ENCODE peak calls at places on chromosomes 4 and X, in five cellular contexts. G is body of pancreas; L is esophagus muscularis mucosa; W is CD8-positive, alpha-beta T cell; E is tibial artery. B is an unnamed sample. For H3K4me1, the result is how much of the 10 kb centered on the place peaks cover.

GRCh38 chrX:30023451-30023850 is 191.9 kb upstream of the MAGEB2 start:
- DNase-seq in L (no peak), W (no peak), G (no peak), E (no peak), B (no peak)

GRCh38 chr4:75678965-75679364 is 5.8 kb upstream of the G3BP2 start:
- DNase-seq in W (no peak), G (no peak), L (no peak), E (no peak), B (no peak)

GRCh38 chr4:48698029-48698901 is 81.8 kb downstream of the FRYL start:
- DNase-seq in E (peak), L (no peak), W (no peak), G (peak), B (peak)

GRCh38 chr4:74997942-74998341 is 65.0 kb downstream of the PARM1 start:
- DNase-seq in W (no peak), L (peak), E (no peak), G (no peak), B (no peak)

GRCh38 chr4:15654556-15655222 is 468 bp downstream of the FBXL5 start:
- DNase-seq in W (peak), G (peak), E (peak), L (no peak), B (peak)

GRCh38 chr4:71872767-71873422 is 89.0 kb upstream of the GC start:
- DNase-seq in W (no peak), E (no peak), L (no peak), G (no peak), B (no peak)

GRCh38 chr4:99783940-99784339 is 32.7 kb upstream of the DAPP1 start:
- DNase-seq in G (no peak), W (no peak), E (no peak), L (no peak), B (no peak)

GRCh38 chr4:4420421-4420820 is 33.5 kb downstream of the NSG1 start:
- DNase-seq in G (no peak), L (no peak), W (no peak), E (peak), B (no peak)

GRCh38 chrX:11189097-11189496 is 78.0 kb downstream of the HCCS start:
- DNase-seq in E (no peak), W (no peak), G (no peak), L (no peak), B (no peak)

GRCh38 chr4:190020790-190021717 is 6.0 kb downstream of the FRG2 start:
- DNase-seq in G (peak), L (no peak), E (no peak), W (no peak), B (no peak)

GRCh38 chr4:83546796-83547195 is 10.9 kb downstream of the GPAT3 start:
- DNase-seq in W (no peak), G (no peak), L (no peak), E (no peak), B (no peak)

GRCh38 chrX:40952855-40953254 is 132.4 kb upstream of the USP9X start:
- DNase-seq in E (no peak), G (no peak), L (no peak), W (no peak), B (no peak)

GRCh38 chrX:50920132-50920531 is 9.6 kb downstream of the BMP15 start:
- DNase-seq in E (no peak), L (no peak), W (no peak), G (no peak), B (no peak)

GRCh38 chr4:110498420-110498819 is 22.5 kb downstream of the ENPEP start:
- DNase-seq in E (no peak), W (no peak), L (no peak), G (no peak), B (no peak)

GRCh38 chr4:1291996-1292702 is 2.5 kb downstream of the MAEA start:
- DNase-seq in G (no peak), W (no peak), L (no peak), E (no peak), B (no peak)

GRCh38 chr4:149980125-149980682 is 98.0 kb upstream of the DCLK2 start:
- DNase-seq in E (no peak), W (no peak), L (no peak), G (no peak), B (no peak)

GRCh38 chrX:57367649-57368048 is 81.1 kb downstream of the FAAH2 start:
- DNase-seq in E (no peak), G (no peak), W (no peak), L (no peak), B (no peak)

GRCh38 chr4:20217951-20218350 is 33.8 kb upstream of the SLIT2 start:
- DNase-seq in W (no peak), E (no peak), G (no peak), L (no peak), B (no peak)

GRCh38 chrX:155747520-155747919 is 133.6 kb upstream of the VAMP7 start:
- DNase-seq in W (no peak), E (peak), G (peak), L (no peak), B (no peak)

GRCh38 chrX:121579016-121579760 is 531.8 kb downstream of the GLUD2 start:
- DNase-seq in L (no peak), G (peak), W (no peak), E (no peak), B (no peak)

GRCh38 chr4:118683513-118683912 is 1.7 kb upstream of the METTL14 start:
- DNase-seq in L (no peak), G (no peak), W (no peak), E (no peak), B (no peak)

GRCh38 chr4:183436417-183436816 is 8.0 kb upstream of the CDKN2AIP start:
- DNase-seq in G (no peak), E (no peak), W (no peak), L (no peak), B (no peak)

GRCh38 chrX:33831211-33831610 is 300.9 kb downstream of the FAM47A start:
- DNase-seq in E (no peak), W (no peak), G (no peak), L (no peak), B (no peak)

GRCh38 chr4:25873632-25874129 is 10.9 kb upstream of the SEL1L3 start:
- DNase-seq in E (no peak), W (no peak), G (no peak), L (no peak), B (no peak)

GRCh38 chr4:97072666-97073065 is 1070.6 kb downstream of the STPG2 start:
- DNase-seq in L (no peak), E (no peak), W (no peak), G (no peak), B (no peak)

GRCh38 chrX:68758671-68759070 is 70.2 kb upstream of the EFNB1 start:
- DNase-seq in G (no peak), E (no peak), L (no peak), W (no peak), B (peak)

GRCh38 chr4:159358226-159358625 is 255.3 kb downstream of the RAPGEF2 start:
- DNase-seq in L (no peak), W (no peak), E (no peak), G (no peak), B (no peak)

GRCh38 chr4:100977746-100978397 is 369.5 kb downstream of the PPP3CA start:
- DNase-seq in G (no peak), L (no peak), E (no peak), W (no peak), B (no peak)

GRCh38 chrX:107673933-107674479 is 45.7 kb downstream of the PRPS1 start:
- DNase-seq in L (peak), W (peak), E (peak), G (peak), B (peak)

GRCh38 chr4:41064953-41065352 is 149.4 kb downstream of the APBB2 start:
- DNase-seq in L (no peak), E (no peak), G (no peak), W (no peak), B (no peak)
- H3K4me1 ChIP-seq in L (under half), E (under half), G (under half), W (under half), B (under half)

GRCh38 chrX:48071064-48071985 is at the start of gene ZNF630:
- DNase-seq in G (peak), W (peak), E (peak), L (peak), B (peak)
- H3K27ac ChIP-seq in G (peak), W (peak), E (peak), L (peak), B (peak)

DNA sequence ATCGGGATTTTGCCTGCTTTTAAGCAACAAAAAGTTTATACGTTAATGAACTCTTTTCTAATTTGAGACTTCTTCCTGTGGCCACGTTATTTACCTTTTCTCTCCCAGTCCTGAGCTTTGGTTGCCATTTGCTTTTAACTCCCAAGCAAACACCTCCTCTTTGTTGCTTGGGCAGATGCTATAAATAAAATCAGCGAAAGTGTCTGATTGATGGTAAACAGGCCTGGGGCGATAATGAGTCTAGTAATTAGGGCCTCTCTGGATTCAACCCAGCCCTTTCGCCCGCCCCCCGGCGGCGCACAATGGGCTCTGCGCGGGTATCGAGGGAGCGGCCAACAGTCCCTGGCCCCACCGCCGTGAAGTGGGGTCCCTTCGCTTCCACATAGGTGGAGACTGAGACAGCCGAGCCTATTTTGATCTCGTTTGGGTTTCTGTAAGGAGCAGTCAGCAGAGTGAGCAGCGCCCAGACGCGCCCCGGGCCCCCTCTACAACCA is 791 bp downstream of the CLGN start:
- DNase-seq in L (no peak), E (no peak), W (no peak), G (no peak), B (no peak)
- TF ChIP-seq CTCF in L (no peak), E (no peak), W (no peak), G (no peak), B (no peak)

DNA sequence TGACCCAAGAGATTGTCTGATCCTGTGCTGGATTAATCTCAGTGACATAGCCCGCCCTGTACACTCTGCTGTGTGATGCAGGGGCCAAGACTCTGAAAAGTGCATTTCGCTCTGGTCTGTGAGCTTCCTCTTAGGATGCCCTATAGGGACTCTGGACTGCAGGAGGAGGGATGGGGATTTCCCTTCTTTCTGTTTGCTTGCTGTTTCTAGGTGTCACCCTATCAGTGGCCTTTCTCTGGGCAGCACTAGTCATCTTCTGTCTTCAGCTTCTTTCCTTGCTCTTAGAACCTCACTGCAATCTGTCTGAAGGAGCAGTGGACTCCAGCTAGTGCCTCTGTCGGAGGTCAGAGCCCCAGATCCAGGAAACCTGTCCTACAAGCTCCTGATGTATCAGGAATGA is 34.5 kb upstream of the SCRG1 start:
- DNase-seq in G (no peak), E (no peak), W (no peak), L (no peak), B (no peak)
- H3K4me1 ChIP-seq in G (under half), E (under half), W (under half), L (under half), B (under half)

DNA sequence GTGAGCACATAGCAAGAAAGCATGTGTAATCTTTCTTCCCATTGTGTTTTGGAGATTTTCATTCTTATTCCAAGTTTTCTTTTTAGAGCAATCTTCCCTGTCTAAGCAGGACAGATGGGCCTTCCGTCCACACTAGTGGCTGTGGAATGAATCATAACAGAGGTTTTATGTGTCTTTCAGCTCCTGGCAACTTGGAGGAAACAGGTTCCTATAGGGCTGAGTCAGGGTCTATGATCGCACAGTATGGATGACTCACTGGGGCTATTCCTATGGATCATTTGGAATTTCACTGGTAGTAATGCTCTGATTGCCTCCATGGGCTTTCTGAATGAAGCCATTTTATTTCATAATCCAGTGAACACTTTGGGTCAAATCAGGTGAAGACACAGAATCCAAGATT is 51.8 kb upstream of the CBLL2 start:
- DNase-seq in E (no peak), G (no peak), L (no peak), W (no peak), B (no peak)
- H3K27ac ChIP-seq in E (no peak), G (no peak), L (no peak), W (no peak), B (no peak)

DNA sequence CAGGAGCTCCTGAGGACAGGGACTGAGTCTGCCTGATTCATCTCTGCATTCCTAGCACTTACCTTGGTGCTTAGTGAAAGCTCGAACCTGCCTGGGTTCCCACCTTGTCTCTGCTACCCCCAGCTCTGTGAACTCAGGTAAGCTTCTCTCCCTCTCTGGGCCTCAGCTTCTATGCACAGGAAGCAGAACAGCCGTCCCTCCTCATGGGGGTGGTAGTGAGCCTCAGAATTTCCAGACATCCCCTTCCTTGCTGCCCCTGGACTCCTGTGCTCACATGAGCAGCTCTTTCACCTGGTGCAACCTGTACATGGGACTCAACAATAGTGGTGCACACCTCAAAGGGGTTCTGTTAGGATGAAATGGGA is 50.8 kb downstream of the HTRA3 start:
- DNase-seq in L (no peak), E (no peak), W (no peak), G (no peak), B (peak)
- TF ChIP-seq CTCF in L (peak), E (no peak), W (no peak), G (no peak), B (no peak)

GRCh38 chr4:147815741-147816140 is 83.9 kb downstream of the ARHGAP10 start:
- DNase-seq in L (no peak), E (no peak), W (no peak), G (no peak), B (no peak)
- H3K4me1 ChIP-seq in L (half or more), E (under half), W (under half), G (under half), B (under half)

DNA sequence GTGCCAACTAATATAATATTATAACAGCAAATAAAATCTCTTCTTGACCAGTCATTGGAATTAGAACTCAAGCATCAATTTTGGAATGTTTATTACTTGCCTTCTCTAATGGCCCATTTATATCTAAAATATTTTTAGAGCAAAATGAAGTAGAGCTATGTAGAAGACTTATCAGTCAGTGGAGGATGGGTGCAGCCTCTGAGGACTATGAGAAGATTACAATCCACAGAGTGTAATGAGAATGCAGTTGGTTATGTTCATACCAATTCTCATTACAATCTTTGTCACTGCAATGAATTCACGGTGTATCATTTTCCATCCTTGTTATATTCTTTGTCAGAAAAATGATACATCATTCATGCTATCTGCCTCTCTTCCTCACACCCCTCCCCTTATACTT is 878.1 kb downstream of the CENPC start:
- DNase-seq in G (no peak), W (no peak), L (no peak), E (no peak), B (no peak)
- H3K27ac ChIP-seq in G (no peak), W (no peak), L (no peak), E (no peak), B (no peak)

B was measured in right atrium auricular region.